ENCODE peak calls at places on chromosomes 6 and 20, in ten cellular contexts. H is upper lobe of right lung, P is suprapubic skin, N is body of pancreas, Q is brain microvascular endothelial cell, X is hepatocyte, O is stomach, C is tibial artery, B is psoas muscle, G is heart left ventricle. S is an unnamed sample. For H3K36me3, the result is how much of the 10 kb centered on the place peaks cover.

GRCh38 chr6:130517444-130517931 is 151.7 kb downstream of the TMEM200A start:
- DNase-seq in H (no peak), P (no peak), N (no peak), Q (no peak), X (no peak), O (no peak), C (no peak), B (no peak), G (no peak), S (no peak)

GRCh38 chr6:138229072-138229471 is 10.8 kb upstream of the PBOV1 start:
- DNase-seq in H (no peak), P (no peak), N (no peak), Q (no peak), X (no peak), O (no peak), C (no peak), B (no peak), G (no peak), S (no peak)

GRCh38 chr6:24431045-24431451 is 28.3 kb downstream of the MRS2 start:
- DNase-seq in H (no peak), P (no peak), N (no peak), Q (peak), X (peak), O (no peak), C (no peak), B (no peak), G (no peak), S (peak)

GRCh38 chr6:63509652-63510352 is 62.5 kb upstream of the LOC128125822 start:
- DNase-seq in H (no peak), P (no peak), N (peak), Q (no peak), X (peak), O (peak), C (no peak), B (peak), G (peak), S (no peak)

GRCh38 chr20:17993546-17993945 is 24.7 kb downstream of the MGME1 start:
- DNase-seq in H (no peak), P (no peak), N (no peak), Q (no peak), X (no peak), O (no peak), C (no peak), B (no peak), G (no peak), S (no peak)

GRCh38 chr6:139037490-139037889 is 8.9 kb downstream of the ABRACL start:
- DNase-seq in H (no peak), P (no peak), N (no peak), Q (peak), X (no peak), O (no peak), C (no peak), B (no peak), G (no peak), S (no peak)

GRCh38 chr6:30781697-30782424 is 37.5 kb upstream of the IER3 start:
- DNase-seq in H (peak), P (peak), N (peak), Q (peak), X (peak), O (peak), C (peak), B (peak), G (peak), S (no peak)

GRCh38 chr6:44538841-44539240 is 151.3 kb downstream of the CDC5L start:
- DNase-seq in H (no peak), P (no peak), N (no peak), Q (no peak), X (no peak), O (no peak), C (no peak), B (no peak), G (no peak), S (no peak)

GRCh38 chr6:162538643-162539064 is 188.9 kb downstream of the PRKN start:
- DNase-seq in H (no peak), P (no peak), N (peak), Q (no peak), X (no peak), O (no peak), C (no peak), B (peak), G (peak), S (no peak)

GRCh38 chr6:11815231-11815630 is 36.6 kb upstream of the ADTRP start:
- DNase-seq in H (no peak), P (no peak), N (no peak), Q (peak), X (no peak), O (no peak), C (no peak), B (no peak), G (no peak), S (no peak)

GRCh38 chr6:118663993-118664985 is 12.9 kb upstream of the CEP85L start:
- DNase-seq in H (no peak), P (no peak), N (no peak), Q (no peak), X (no peak), O (no peak), C (no peak), B (no peak), G (no peak), S (no peak)

GRCh38 chr6:28597924-28598323 is 72.2 kb downstream of the GPX5 start:
- DNase-seq in H (no peak), P (no peak), N (no peak), Q (peak), X (peak), O (no peak), C (no peak), B (no peak), G (no peak), S (no peak)

GRCh38 chr6:32973144-32973854 is 4.9 kb downstream of the BRD2 start:
- DNase-seq in H (no peak), P (no peak), N (peak), Q (no peak), X (peak), O (peak), C (peak), B (no peak), G (peak), S (no peak)

GRCh38 chr20:32437391-32438074 is 79.4 kb downstream of the ASXL1 start:
- DNase-seq in H (no peak), P (no peak), N (no peak), Q (no peak), X (peak), O (no peak), C (no peak), B (no peak), G (no peak), S (no peak)
- H3K36me3 ChIP-seq in H (half or more), P (half or more), N (under half), Q (half or more), X (under half), O (half or more), C (half or more), B (under half), G (half or more), S (under half)

DNA sequence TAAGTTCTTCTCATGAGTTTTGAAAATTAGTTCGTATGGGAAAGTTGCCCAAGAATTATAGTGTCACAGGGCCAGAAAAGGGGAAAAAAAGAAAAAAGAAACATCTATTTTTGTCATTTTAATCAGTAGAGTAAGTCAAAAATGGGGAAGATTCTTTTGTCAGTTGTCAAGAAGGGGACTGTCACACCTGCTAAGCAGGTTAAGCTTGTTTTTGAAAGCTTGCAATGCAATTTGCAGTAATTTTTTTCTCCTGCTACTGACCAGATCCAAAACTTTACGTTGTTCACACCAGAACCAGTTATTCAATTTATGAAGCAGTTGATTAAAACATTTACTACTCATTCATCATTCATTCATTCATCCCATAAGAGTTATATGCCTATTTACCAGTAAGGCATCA is 171.4 kb downstream of the SOX4 start:
- DNase-seq in H (no peak), P (no peak), N (no peak), Q (no peak), X (no peak), O (no peak), C (no peak), B (no peak), G (no peak), S (no peak)
- H3K4me3 ChIP-seq in H (no peak), P (no peak), N (no peak), Q (no peak), X (no peak), O (no peak), C (no peak), B (no peak), G (no peak), S (no peak)

DNA sequence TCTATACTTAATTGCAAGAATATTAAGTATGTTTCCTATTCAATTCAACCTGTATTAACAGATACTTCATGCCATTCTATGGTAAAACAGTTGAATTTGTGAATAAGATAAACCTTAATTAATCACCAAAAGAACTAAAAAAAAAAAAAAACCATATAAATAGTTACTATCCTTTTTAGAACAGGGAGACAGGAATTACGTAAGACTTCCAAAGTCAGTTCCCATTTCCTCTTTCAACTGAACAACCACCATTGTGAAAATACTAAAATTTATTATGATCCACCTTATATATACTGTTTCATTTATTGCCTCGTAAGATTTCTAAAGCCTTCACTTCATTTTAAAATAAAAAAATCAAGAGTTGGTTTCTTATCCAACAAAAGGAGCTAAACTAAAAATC is 9.4 kb downstream of the CCNC start:
- DNase-seq in H (no peak), P (no peak), N (no peak), Q (no peak), X (no peak), O (no peak), C (no peak), B (no peak), G (no peak), S (no peak)
- H3K36me3 ChIP-seq in H (half or more), P (under half), N (under half), Q (under half), X (under half), O (under half), C (under half), B (under half), G (half or more), S (under half)

DNA sequence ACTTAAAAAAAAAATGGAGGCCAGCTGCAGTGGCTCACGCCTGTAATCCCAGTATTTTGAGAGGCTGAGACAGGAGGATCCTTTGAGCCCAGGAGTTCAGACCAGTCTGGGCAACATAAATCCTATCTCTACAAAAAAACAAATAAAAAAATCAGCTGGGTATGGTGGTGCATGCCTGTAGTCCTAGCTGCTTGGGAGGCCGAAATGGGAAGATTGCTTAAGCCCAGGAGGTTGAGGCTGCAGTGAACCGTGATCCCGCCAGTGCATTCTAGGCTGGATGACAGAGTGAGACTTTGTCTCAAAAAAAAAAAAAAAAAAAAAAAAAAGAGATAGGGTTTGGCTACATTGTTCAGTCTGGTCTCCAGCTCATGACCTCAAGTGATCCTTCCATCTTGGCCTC is 29.7 kb downstream of the MYO6 start:
- DNase-seq in H (no peak), P (no peak), N (no peak), Q (no peak), X (no peak), O (no peak), C (no peak), B (no peak), G (no peak), S (no peak)
- H3K4me3 ChIP-seq in H (no peak), P (no peak), N (no peak), Q (no peak), X (no peak), O (no peak), C (no peak), B (no peak), G (no peak), S (no peak)

GRCh38 chr6:89729818-89730217 is 89.8 kb downstream of the MDN1 start:
- DNase-seq in H (no peak), P (no peak), N (no peak), Q (no peak), X (no peak), O (no peak), C (no peak), B (no peak), G (no peak), S (no peak)

GRCh38 chr6:89731924-89732568 is 87.5 kb downstream of the MDN1 start:
- DNase-seq in H (no peak), P (no peak), N (no peak), Q (no peak), X (no peak), O (no peak), C (no peak), B (no peak), G (no peak), S (no peak)

GRCh38 chr6:89736887-89737286 is 82.7 kb downstream of the MDN1 start:
- DNase-seq in H (no peak), P (no peak), N (no peak), Q (no peak), X (no peak), O (no peak), C (no peak), B (no peak), G (no peak), S (no peak)

GRCh38 chr6:89734526-89734925 is 85.1 kb downstream of the MDN1 start:
- DNase-seq in H (no peak), P (no peak), N (no peak), Q (peak), X (no peak), O (no peak), C (no peak), B (no peak), G (no peak), S (no peak)
- H3K36me3 ChIP-seq in H (half or more), P (half or more), N (under half), Q (under half), X (under half), O (under half), C (half or more), B (under half), G (half or more), S (under half)

DNA sequence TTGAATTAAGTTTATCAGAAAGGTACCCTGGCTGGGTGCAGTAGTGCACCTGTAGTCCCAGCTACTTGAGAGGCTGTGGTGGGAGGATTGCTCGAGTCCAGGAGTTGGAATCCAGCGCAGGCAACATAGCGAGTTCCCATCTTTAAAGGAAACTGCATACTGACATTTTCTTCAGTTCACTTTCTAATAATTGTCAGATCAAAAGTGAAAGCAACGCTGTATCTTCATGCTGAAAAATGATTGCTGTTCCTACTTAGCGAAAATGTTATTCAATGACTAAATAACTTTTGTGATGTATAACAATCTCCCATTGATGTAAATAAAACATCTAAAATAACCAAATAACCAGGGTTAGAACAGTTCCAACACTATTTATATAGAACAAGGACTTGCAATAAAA is 1.7 kb downstream of the LATS1 start:
- DNase-seq in H (no peak), P (no peak), N (no peak), Q (no peak), X (no peak), O (peak), C (no peak), B (no peak), G (no peak), S (no peak)
- H3K4me3 ChIP-seq in H (peak), P (peak), N (peak), Q (peak), X (peak), O (peak), C (peak), B (peak), G (peak), S (no peak)

DNA sequence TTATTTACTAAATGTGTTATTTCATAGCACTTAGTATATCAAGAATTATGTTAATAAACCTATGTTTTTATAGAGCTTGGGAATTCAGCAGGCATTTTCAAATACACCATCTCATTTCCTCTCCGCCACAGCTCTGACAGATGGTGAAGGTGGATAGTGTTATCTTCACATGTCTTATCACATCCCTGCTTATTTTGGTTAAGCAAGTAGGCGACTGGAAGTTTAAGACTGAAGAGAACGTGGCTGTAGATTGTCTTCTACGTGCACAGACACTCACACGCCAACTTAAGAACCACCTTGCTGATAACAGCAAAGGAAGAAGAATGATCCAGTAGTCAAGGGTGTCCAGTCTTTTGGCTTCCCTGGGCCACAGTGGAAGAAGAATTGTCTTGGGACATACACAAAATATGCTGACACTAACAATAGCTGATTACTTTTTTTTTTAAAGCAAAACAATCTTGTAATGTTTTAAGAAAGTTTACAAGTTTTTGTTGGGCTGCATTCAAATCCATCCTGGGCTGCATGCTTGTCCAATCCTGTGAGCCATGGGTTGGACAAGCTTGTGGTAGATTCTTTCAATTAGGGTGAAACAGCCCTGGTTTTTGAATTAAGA is 43.3 kb upstream of the SCGN start:
- DNase-seq in H (no peak), P (no peak), N (no peak), Q (no peak), X (no peak), O (no peak), C (no peak), B (no peak), G (no peak), S (no peak)
- H3K36me3 ChIP-seq in H (under half), P (under half), N (under half), Q (under half), X (under half), O (under half), C (half or more), B (under half), G (half or more), S (under half)

GRCh38 chr6:158938220-158938619 is 61.8 kb downstream of the RSPH3 start:
- DNase-seq in H (no peak), P (no peak), N (no peak), Q (no peak), X (no peak), O (no peak), C (no peak), B (no peak), G (no peak), S (no peak)

GRCh38 chr6:158942349-158942748 is 57.7 kb downstream of the RSPH3 start:
- DNase-seq in H (no peak), P (no peak), N (no peak), Q (no peak), X (no peak), O (no peak), C (no peak), B (no peak), G (no peak), S (no peak)

GRCh38 chr6:158938811-158939254 is 61.2 kb downstream of the RSPH3 start:
- DNase-seq in H (no peak), P (no peak), N (no peak), Q (peak), X (peak), O (no peak), C (no peak), B (no peak), G (no peak), S (no peak)

GRCh38 chr6:158941246-158941645 is 58.8 kb downstream of the RSPH3 start:
- DNase-seq in H (no peak), P (no peak), N (no peak), Q (no peak), X (no peak), O (no peak), C (no peak), B (no peak), G (no peak), S (no peak)

GRCh38 chr6:158939255-158940170 is 60.5 kb downstream of the RSPH3 start:
- DNase-seq in H (peak), P (no peak), N (no peak), Q (no peak), X (peak), O (no peak), C (no peak), B (no peak), G (no peak), S (no peak)
- H3K4me3 ChIP-seq in H (peak), P (peak), N (no peak), Q (peak), X (no peak), O (peak), C (peak), B (peak), G (peak), S (no peak)

S was measured in iPS DF 6.9.